ENCODE peak calls at places on chromosomes 4 and X, in ten cellular contexts. H, F, L, R, Z, W, K, C, U and E are unnamed samples. For H3K4me1, the result is how much of the 10 kb centered on the place peaks cover.

GRCh38 chrX:10110984-10111363 is 45.8 kb upstream of the CLCN4 start:
- DNase-seq in H (no peak), F (no peak), L (no peak), R (peak), Z (no peak), W (no peak), K (no peak), C (no peak), U (peak), E (no peak)

GRCh38 chr4:147076179-147076578 is 130.5 kb upstream of the TTC29 start:
- DNase-seq in H (no peak), F (peak), L (no peak), R (no peak), Z (no peak), W (no peak), K (no peak), C (no peak), U (no peak), E (no peak)

GRCh38 chr4:89142691-89143669 is 31.6 kb downstream of the TIGD2 start:
- DNase-seq in H (no peak), F (no peak), L (no peak), R (no peak), Z (no peak), W (no peak), K (no peak), C (no peak), U (no peak), E (no peak)

GRCh38 chrX:56788717-56789122 is 59.7 kb downstream of the NBDY start:
- DNase-seq in H (peak), F (no peak), L (no peak), R (peak), Z (no peak), W (no peak), K (peak), C (peak), U (no peak), E (no peak)

GRCh38 chrX:81280148-81280547 is 78.2 kb downstream of the SH3BGRL start:
- DNase-seq in H (no peak), F (no peak), L (no peak), R (no peak), Z (no peak), W (peak), K (no peak), C (no peak), U (no peak), E (no peak)

GRCh38 chr4:162644346-162644745 is 480.5 kb upstream of the FSTL5 start:
- DNase-seq in H (no peak), F (no peak), L (no peak), R (no peak), Z (no peak), W (no peak), K (no peak), C (no peak), U (no peak), E (no peak)

GRCh38 chr4:17380347-17380746 is 131.5 kb downstream of the QDPR start:
- DNase-seq in H (no peak), F (no peak), L (no peak), R (no peak), Z (no peak), W (no peak), K (no peak), C (no peak), U (no peak), E (no peak)

GRCh38 chrX:150269613-150270254 is 93.4 kb upstream of the MAMLD1 start:
- DNase-seq in H (no peak), F (peak), L (no peak), R (peak), Z (no peak), W (no peak), K (no peak), C (no peak), U (no peak), E (no peak)

GRCh38 chr4:118351851-118352827 is 664 bp downstream of the PRSS12 start:
- DNase-seq in H (no peak), F (peak), L (no peak), R (peak), Z (no peak), W (peak), K (peak), C (peak), U (no peak), E (peak)

GRCh38 chr4:38078590-38079381 is 118.6 kb downstream of the PTTG2 start:
- DNase-seq in H (no peak), F (peak), L (no peak), R (no peak), Z (no peak), W (no peak), K (peak), C (no peak), U (no peak), E (peak)

GRCh38 chr4:52946811-52947210 is 84.7 kb downstream of the RASL11B start:
- DNase-seq in H (no peak), F (no peak), L (no peak), R (no peak), Z (no peak), W (no peak), K (no peak), C (no peak), U (no peak), E (no peak)

GRCh38 chr4:68180858-68181531 is 51.3 kb upstream of the TMPRSS11F start:
- DNase-seq in H (no peak), F (no peak), L (no peak), R (no peak), Z (no peak), W (no peak), K (no peak), C (no peak), U (no peak), E (peak)

GRCh38 chrX:15418041-15418706 is 34.0 kb upstream of the VEGFD start:
- DNase-seq in H (no peak), F (no peak), L (no peak), R (no peak), Z (no peak), W (no peak), K (no peak), C (no peak), U (no peak), E (peak)

GRCh38 chr4:143514432-143514831 is 930 bp downstream of the SMARCA5 start:
- DNase-seq in H (peak), F (peak), L (peak), R (peak), Z (peak), W (peak), K (peak), C (peak), U (no peak), E (peak)

GRCh38 chr4:155759372-155760252 is 791 bp downstream of the GUCY1B1 start:
- DNase-seq in H (no peak), F (peak), L (peak), R (peak), Z (peak), W (peak), K (peak), C (peak), U (no peak), E (peak)

GRCh38 chrX:148928803-148929202 is 428.4 kb downstream of the AFF2 start:
- DNase-seq in H (no peak), F (no peak), L (no peak), R (no peak), Z (no peak), W (no peak), K (no peak), C (no peak), U (no peak), E (peak)

GRCh38 chr4:42627887-42628646 is 28.8 kb downstream of the ATP8A1 start:
- DNase-seq in H (no peak), F (no peak), L (peak), R (peak), Z (peak), W (no peak), K (peak), C (peak), U (peak), E (no peak)

GRCh38 chr4:127352220-127352619 is 280.5 kb upstream of the INTU start:
- DNase-seq in H (no peak), F (no peak), L (no peak), R (peak), Z (no peak), W (peak), K (no peak), C (no peak), U (no peak), E (no peak)

GRCh38 chr4:123262080-123262479 is 134.5 kb upstream of the SPRY1 start:
- DNase-seq in H (no peak), F (no peak), L (no peak), R (no peak), Z (no peak), W (no peak), K (no peak), C (no peak), U (no peak), E (no peak)
- TF ChIP-seq CTCF in H (no peak), F (no peak), L (no peak), R (no peak), Z (no peak), W (no peak), K (no peak), C (no peak), U (no peak), E (no peak)

DNA sequence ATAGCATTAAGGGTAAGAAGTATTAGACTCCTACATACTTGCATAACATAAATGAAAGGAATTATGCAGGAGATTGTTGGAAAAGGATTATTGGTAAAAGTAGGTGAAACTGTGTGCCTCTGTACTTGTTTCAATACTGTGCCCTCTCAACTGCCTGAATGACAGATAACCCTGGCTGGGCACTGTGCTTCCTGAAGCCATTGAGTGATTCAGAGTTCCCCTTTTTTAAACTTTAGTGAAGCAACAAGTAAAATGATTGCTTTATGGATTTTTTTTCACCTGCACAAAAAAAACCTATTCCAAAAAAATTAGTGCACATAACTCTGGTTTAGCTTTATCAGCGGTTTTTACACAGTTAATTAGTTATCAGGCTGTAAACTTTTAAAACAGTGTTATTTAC is 204.8 kb downstream of the TRAM1L1 start:
- DNase-seq in H (no peak), F (no peak), L (no peak), R (no peak), Z (no peak), W (no peak), K (no peak), C (no peak), U (no peak), E (no peak)
- H3K4me1 ChIP-seq in H (under half), F (under half), L (under half), R (under half), Z (under half), W (under half), K (under half), C (under half), U (under half), E (under half)

GRCh38 chr4:3644849-3645627 is 112.8 kb upstream of the LRPAP1 start:
- DNase-seq in H (no peak), F (no peak), L (peak), R (no peak), Z (no peak), W (no peak), K (no peak), C (peak), U (no peak), E (no peak)
- H3K27ac ChIP-seq in H (no peak), F (no peak), L (peak), R (no peak), Z (no peak), W (no peak), K (no peak), C (no peak), U (no peak), E (no peak)

GRCh38 chrX:133911816-133912495 is 73.4 kb downstream of the GPC3 start:
- DNase-seq in H (no peak), F (no peak), L (no peak), R (no peak), Z (no peak), W (no peak), K (no peak), C (no peak), U (no peak), E (no peak)

GRCh38 chrX:133905305-133905704 is 80.1 kb downstream of the GPC3 start:
- DNase-seq in H (no peak), F (no peak), L (no peak), R (no peak), Z (no peak), W (no peak), K (no peak), C (no peak), U (no peak), E (no peak)

GRCh38 chrX:133910539-133910938 is 74.9 kb downstream of the GPC3 start:
- DNase-seq in H (no peak), F (no peak), L (no peak), R (no peak), Z (no peak), W (no peak), K (no peak), C (no peak), U (no peak), E (no peak)

GRCh38 chrX:133909888-133910287 is 75.5 kb downstream of the GPC3 start:
- DNase-seq in H (no peak), F (no peak), L (no peak), R (no peak), Z (no peak), W (no peak), K (no peak), C (no peak), U (no peak), E (no peak)

DNA sequence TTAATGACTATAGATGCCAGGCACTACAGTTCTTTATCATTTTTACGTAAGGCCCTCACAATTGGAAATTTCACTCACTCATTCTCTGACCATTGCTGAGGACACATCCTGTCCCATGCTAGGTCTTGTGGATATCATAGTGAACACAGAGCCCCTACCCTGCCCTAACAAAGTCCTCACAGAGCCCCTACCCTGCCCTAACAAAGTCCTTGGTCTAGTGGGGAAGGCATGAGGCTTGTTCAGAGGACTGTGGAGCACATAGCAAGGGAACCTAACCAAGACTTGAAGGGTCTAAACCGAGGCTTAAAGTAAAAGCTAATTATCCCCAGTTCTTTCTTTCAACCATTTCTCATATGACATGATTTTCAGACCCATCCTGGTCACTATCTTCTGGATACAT is 77.2 kb downstream of the GPC3 start:
- DNase-seq in H (no peak), F (no peak), L (no peak), R (no peak), Z (no peak), W (no peak), K (no peak), C (no peak), U (no peak), E (no peak)
- TF ChIP-seq CTCF in H (no peak), F (no peak), L (no peak), R (no peak), Z (no peak), W (no peak), K (no peak), C (no peak), U (no peak), E (no peak)

GRCh38 chr4:152705918-152706317 is 26.1 kb upstream of the TMEM154 start:
- DNase-seq in H (no peak), F (no peak), L (no peak), R (no peak), Z (no peak), W (no peak), K (no peak), C (no peak), U (no peak), E (no peak)

GRCh38 chr4:152707632-152708031 is 27.8 kb upstream of the TMEM154 start:
- DNase-seq in H (no peak), F (no peak), L (no peak), R (no peak), Z (no peak), W (no peak), K (no peak), C (no peak), U (no peak), E (no peak)

GRCh38 chr4:152708361-152708760 is 28.6 kb upstream of the TMEM154 start:
- DNase-seq in H (no peak), F (no peak), L (no peak), R (no peak), Z (no peak), W (no peak), K (no peak), C (no peak), U (no peak), E (no peak)

GRCh38 chr4:152709675-152710438 is 30.1 kb upstream of the TMEM154 start:
- DNase-seq in H (no peak), F (no peak), L (no peak), R (no peak), Z (no peak), W (peak), K (no peak), C (no peak), U (peak), E (peak)

GRCh38 chr4:152708806-152709205 is 29.0 kb upstream of the TMEM154 start:
- DNase-seq in H (no peak), F (no peak), L (no peak), R (no peak), Z (no peak), W (peak), K (no peak), C (no peak), U (no peak), E (no peak)
- H3K4me1 ChIP-seq in H (under half), F (under half), L (under half), R (under half), Z (under half), W (under half), K (under half), C (under half), U (under half), E (under half)

GRCh38 chrX:47199286-47199685 is 5.7 kb downstream of the UBA1 start:
- DNase-seq in H (no peak), F (no peak), L (no peak), R (no peak), Z (no peak), W (no peak), K (no peak), C (no peak), U (no peak), E (no peak)
- H3K27ac ChIP-seq in H (no peak), F (no peak), L (no peak), R (no peak), Z (no peak), W (no peak), K (no peak), C (no peak), U (no peak), E (no peak)